ENCODE peak calls at places on chromosomes 13 and 19, in ten cellular contexts. O, E, A, T, X, U, L, C, I and N are unnamed samples.

GRCh38 chr19:32316034-32316433 is 29.4 kb upstream of the ZNF507 start:
- DNase-seq in O (no peak), E (no peak), A (no peak), T (no peak), X (no peak), U (no peak), L (no peak), C (no peak), I (no peak), N (no peak)

GRCh38 chr19:7921955-7922840 is 2.1 kb downstream of the SNAPC2 start:
- DNase-seq in O (no peak), E (no peak), A (no peak), T (no peak), X (no peak), U (no peak), L (no peak), C (no peak), I (no peak), N (no peak)

GRCh38 chr19:49469828-49470614 is 4.0 kb upstream of the FLT3LG start:
- DNase-seq in O (no peak), E (no peak), A (no peak), T (no peak), X (peak; percentile 55), U (no peak), L (no peak), C (peak; percentile 71), I (peak; percentile 59), N (no peak)

GRCh38 chr13:111906306-111906705 is 160.6 kb upstream of the SOX1 start:
- DNase-seq in O (no peak), E (no peak), A (no peak), T (no peak), X (no peak), U (no peak), L (no peak), C (no peak), I (no peak), N (no peak)

GRCh38 chr19:30669329-30670010 is 297.3 kb downstream of the ZNF536 start:
- DNase-seq in O (peak; percentile 81), E (peak; percentile 18), A (peak; percentile 36), T (peak; percentile 91), X (peak; percentile 8), U (no peak), L (peak; percentile 38), C (peak; percentile 11), I (peak; percentile 43), N (peak; percentile 41)

GRCh38 chr13:106464076-106464475 is 71.4 kb downstream of the EFNB2 start:
- DNase-seq in O (no peak), E (no peak), A (no peak), T (no peak), X (no peak), U (no peak), L (no peak), C (no peak), I (no peak), N (no peak)

GRCh38 chr13:113646921-113647340 is 11.1 kb downstream of the ATP4B start:
- DNase-seq in O (peak; percentile 13), E (no peak), A (no peak), T (no peak), X (no peak), U (no peak), L (no peak), C (no peak), I (no peak), N (no peak)

GRCh38 chr13:31436478-31436877 is 236.7 kb downstream of the B3GLCT start:
- DNase-seq in O (no peak), E (no peak), A (no peak), T (peak; percentile 15), X (no peak), U (no peak), L (no peak), C (no peak), I (no peak), N (no peak)

GRCh38 chr19:18840288-18841260 is 8.8 kb downstream of the UPF1 start:
- DNase-seq in O (no peak), E (no peak), A (no peak), T (no peak), X (no peak), U (no peak), L (no peak), C (no peak), I (no peak), N (no peak)

GRCh38 chr19:18294467-18294864 is 13.0 kb upstream of the JUND start:
- DNase-seq in O (peak; percentile 54), E (peak; percentile 41), A (peak; percentile 48), T (no peak), X (peak; percentile 86), U (no peak), L (peak; percentile 68), C (peak; percentile 90), I (peak; percentile 86), N (no peak)

GRCh38 chr13:30972888-30973377 is 40.5 kb downstream of the TEX26 start:
- DNase-seq in O (no peak), E (no peak), A (no peak), T (no peak), X (no peak), U (no peak), L (no peak), C (no peak), I (no peak), N (peak; percentile 26)

GRCh38 chr13:109412232-109412935 is 374.0 kb downstream of the IRS2 start:
- DNase-seq in O (peak; percentile 48), E (no peak), A (peak; percentile 88), T (peak; percentile 72), X (no peak), U (peak; percentile 67), L (peak; percentile 12), C (no peak), I (no peak), N (peak; percentile 49)

GRCh38 chr13:46846736-46847135 is 49.8 kb upstream of the ESD start:
- DNase-seq in O (no peak), E (no peak), A (no peak), T (no peak), X (no peak), U (no peak), L (no peak), C (no peak), I (no peak), N (no peak)

GRCh38 chr19:7540761-7541480 is 5.4 kb downstream of the PNPLA6 start:
- DNase-seq in O (no peak), E (no peak), A (no peak), T (peak; percentile 68), X (no peak), U (no peak), L (peak; percentile 54), C (no peak), I (no peak), N (peak; percentile 40)

GRCh38 chr19:38228491-38229439 is 4.7 kb upstream of the DPF1 start:
- DNase-seq in O (peak; percentile 15), E (peak; percentile 23), A (peak; percentile 35), T (peak; percentile 78), X (no peak), U (no peak), L (no peak), C (no peak), I (no peak), N (no peak)

GRCh38 chr13:98826156-98826555 is 73.7 kb upstream of the SLC15A1 start:
- DNase-seq in O (no peak), E (no peak), A (no peak), T (no peak), X (no peak), U (no peak), L (no peak), C (no peak), I (no peak), N (peak; percentile 50)

GRCh38 chr19:32935629-32936028 is 36.1 kb downstream of the CEP89 start:
- DNase-seq in O (no peak), E (no peak), A (no peak), T (no peak), X (no peak), U (no peak), L (no peak), C (no peak), I (no peak), N (no peak)

GRCh38 chr19:3578390-3578789 is 5.6 kb downstream of the HMG20B start:
- DNase-seq in O (no peak), E (no peak), A (no peak), T (no peak), X (no peak), U (no peak), L (no peak), C (no peak), I (no peak), N (no peak)

GRCh38 chr19:31784631-31785237 is 435.5 kb upstream of the TSHZ3 start:
- DNase-seq in O (no peak), E (no peak), A (no peak), T (no peak), X (no peak), U (no peak), L (no peak), C (no peak), I (no peak), N (no peak)

GRCh38 chr19:19820774-19821315 is 705 bp downstream of the ZNF506 start:
- DNase-seq in O (no peak), E (no peak), A (no peak), T (no peak), X (no peak), U (no peak), L (peak; percentile 1), C (peak; percentile 17), I (no peak), N (no peak)